ENCODE peak calls at places on chromosomes 12 and 14, in ten cellular contexts. L is aorta; T is T-helper 9 cell; Z is mucosa of gallbladder; V is OCI-M1; R is mesenteric fat pad; W is frontal cortex; S is CD4-positive, CD25-positive, alpha-beta regulatory T cell; I is immature natural killer cell; Q is activated T-cell treated with anti-CD3 and anti-CD28 coated beads, Interleukin-2, amount 50 U/mL, for 72 hours. B is an unnamed sample.

GRCh38 chr12:6919588-6919987 is 5.2 kb downstream of the ENO2 start:
- DNase-seq in L (peak), Q (no peak), Z (no peak), V (peak), I (no peak), W (no peak), T (no peak), R (no peak), S (no peak), B (no peak)

GRCh38 chr12:642633-643477 is 20.4 kb downstream of the NINJ2 start:
- DNase-seq in Z (peak), R (peak), L (peak), W (peak), I (peak), S (peak), V (peak), T (peak), Q (peak), B (peak)

GRCh38 chr12:73465106-73465505 is 1072.5 kb upstream of the ATXN7L3B start:
- DNase-seq in L (no peak), T (no peak), W (no peak), R (no peak), Q (no peak), V (no peak), I (no peak), Z (no peak), S (no peak), B (no peak)

GRCh38 chr14:104691546-104692260 is 2.3 kb downstream of the INF2 start:
- DNase-seq in T (no peak), L (no peak), I (no peak), Q (no peak), S (no peak), R (no peak), W (no peak), Z (no peak), V (no peak), B (no peak)

GRCh38 chr12:62848418-62848817 is 86.5 kb downstream of the PPM1H start:
- DNase-seq in I (no peak), V (no peak), Z (no peak), L (no peak), R (no peak), Q (no peak), S (no peak), W (peak), T (no peak), B (no peak)

GRCh38 chr12:125674554-125674953 is 609.3 kb downstream of the AACS start:
- DNase-seq in L (no peak), Z (no peak), W (no peak), I (no peak), R (no peak), V (peak), T (no peak), S (no peak), Q (no peak), B (no peak)

GRCh38 chr14:24316597-24316950 is 5.3 kb downstream of the LTB4R start:
- DNase-seq in V (no peak), I (no peak), T (no peak), R (no peak), S (no peak), Q (no peak), Z (no peak), L (no peak), W (no peak), B (no peak)

GRCh38 chr14:35050652-35051051 is 4.6 kb downstream of the FAM177A1 start:
- DNase-seq in W (no peak), Q (no peak), L (no peak), T (no peak), S (no peak), V (peak), I (no peak), R (no peak), Z (no peak), B (no peak)

GRCh38 chr12:109818900-109819500 is 14.2 kb downstream of the TRPV4 start:
- DNase-seq in Z (no peak), T (no peak), R (no peak), V (no peak), I (no peak), W (no peak), Q (no peak), L (no peak), S (no peak), B (no peak)

GRCh38 chr12:53973093-53974042 is at the start of gene HOXC11:
- DNase-seq in R (no peak), I (no peak), T (no peak), V (no peak), Q (no peak), L (peak), Z (no peak), S (no peak), W (no peak), B (no peak)

B was measured in NCI-H1930.